ENCODE peak calls at places on chromosomes 7 and 10, in five cellular contexts. One of them, this sample, is unnamed.

GRCh38 chr10:570631-571565 is 118.6 kb downstream of the DIP2C start:
- DNase-seq in activated naive CD4-positive, alpha-beta T cell treated with Interleukin-2 at 50 U/mL for 16 hours: no peak
- DNase-seq in small intestine: no peak
- DNase-seq in Peyer's patch: no peak
- DNase-seq in activated T-helper 1 cell treated with anti-CD3 and anti-CD28 coated beads, Interleukin-2, amount 50 U/mL, for 16 hours: no peak
- DNase-seq in this sample: no peak

GRCh38 chr10:124547651-124548168 is 86.1 kb downstream of the LHPP start:
- DNase-seq in Peyer's patch: no peak
- DNase-seq in activated naive CD4-positive, alpha-beta T cell treated with Interleukin-2 at 50 U/mL for 16 hours: no peak
- DNase-seq in small intestine: no peak
- DNase-seq in activated T-helper 1 cell treated with anti-CD3 and anti-CD28 coated beads, Interleukin-2, amount 50 U/mL, for 16 hours: no peak
- DNase-seq in this sample: no peak

GRCh38 chr10:126247454-126247975 is 140.8 kb downstream of the ADAM12 start:
- DNase-seq in small intestine: peak
- DNase-seq in activated naive CD4-positive, alpha-beta T cell treated with Interleukin-2 at 50 U/mL for 16 hours: no peak
- DNase-seq in Peyer's patch: peak
- DNase-seq in activated T-helper 1 cell treated with anti-CD3 and anti-CD28 coated beads, Interleukin-2, amount 50 U/mL, for 16 hours: no peak
- DNase-seq in this sample: no peak

GRCh38 chr7:100358857-100359212 is 918 bp downstream of the PILRB start:
- DNase-seq in Peyer's patch: no peak
- DNase-seq in activated T-helper 1 cell treated with anti-CD3 and anti-CD28 coated beads, Interleukin-2, amount 50 U/mL, for 16 hours: no peak
- DNase-seq in activated naive CD4-positive, alpha-beta T cell treated with Interleukin-2 at 50 U/mL for 16 hours: no peak
- DNase-seq in small intestine: no peak
- DNase-seq in this sample: no peak

GRCh38 chr10:70760271-70760787 is 24.8 kb downstream of the TBATA start:
- DNase-seq in activated T-helper 1 cell treated with anti-CD3 and anti-CD28 coated beads, Interleukin-2, amount 50 U/mL, for 16 hours: no peak
- DNase-seq in activated naive CD4-positive, alpha-beta T cell treated with Interleukin-2 at 50 U/mL for 16 hours: no peak
- DNase-seq in Peyer's patch: no peak
- DNase-seq in small intestine: no peak
- DNase-seq in this sample: no peak

GRCh38 chr10:68561804-68562649 is 1.9 kb downstream of the TET1 start:
- DNase-seq in activated naive CD4-positive, alpha-beta T cell treated with Interleukin-2 at 50 U/mL for 16 hours: no peak
- DNase-seq in small intestine: no peak
- DNase-seq in Peyer's patch: no peak
- DNase-seq in activated T-helper 1 cell treated with anti-CD3 and anti-CD28 coated beads, Interleukin-2, amount 50 U/mL, for 16 hours: no peak
- DNase-seq in this sample: peak

GRCh38 chr10:70442332-70442988 is 979 bp upstream of the NODAL start:
- DNase-seq in small intestine: peak
- DNase-seq in activated naive CD4-positive, alpha-beta T cell treated with Interleukin-2 at 50 U/mL for 16 hours: no peak
- DNase-seq in activated T-helper 1 cell treated with anti-CD3 and anti-CD28 coated beads, Interleukin-2, amount 50 U/mL, for 16 hours: no peak
- DNase-seq in Peyer's patch: no peak
- DNase-seq in this sample: peak

GRCh38 chr7:101162551-101163280 is 2.7 kb downstream of the VGF start:
- DNase-seq in activated naive CD4-positive, alpha-beta T cell treated with Interleukin-2 at 50 U/mL for 16 hours: peak
- DNase-seq in small intestine: peak
- DNase-seq in activated T-helper 1 cell treated with anti-CD3 and anti-CD28 coated beads, Interleukin-2, amount 50 U/mL, for 16 hours: no peak
- DNase-seq in Peyer's patch: no peak
- DNase-seq in this sample: no peak

GRCh38 chr10:48834189-48834965 is 105.3 kb downstream of the LRRC18 start:
- DNase-seq in activated naive CD4-positive, alpha-beta T cell treated with Interleukin-2 at 50 U/mL for 16 hours: no peak
- DNase-seq in small intestine: no peak
- DNase-seq in activated T-helper 1 cell treated with anti-CD3 and anti-CD28 coated beads, Interleukin-2, amount 50 U/mL, for 16 hours: no peak
- DNase-seq in Peyer's patch: no peak
- DNase-seq in this sample: no peak

GRCh38 chr10:62651341-62651740 is 153.2 kb upstream of the ADO start:
- DNase-seq in activated T-helper 1 cell treated with anti-CD3 and anti-CD28 coated beads, Interleukin-2, amount 50 U/mL, for 16 hours: no peak
- DNase-seq in small intestine: no peak
- DNase-seq in activated naive CD4-positive, alpha-beta T cell treated with Interleukin-2 at 50 U/mL for 16 hours: no peak
- DNase-seq in Peyer's patch: no peak
- DNase-seq in this sample: no peak

GRCh38 chr7:157485361-157485831 is 148.6 kb downstream of the DNAJB6 start:
- DNase-seq in activated naive CD4-positive, alpha-beta T cell treated with Interleukin-2 at 50 U/mL for 16 hours: no peak
- DNase-seq in activated T-helper 1 cell treated with anti-CD3 and anti-CD28 coated beads, Interleukin-2, amount 50 U/mL, for 16 hours: no peak
- DNase-seq in small intestine: no peak
- DNase-seq in Peyer's patch: peak
- DNase-seq in this sample: no peak

GRCh38 chr10:33776419-33776818 is 442.0 kb upstream of the NRP1 start:
- DNase-seq in activated naive CD4-positive, alpha-beta T cell treated with Interleukin-2 at 50 U/mL for 16 hours: no peak
- DNase-seq in Peyer's patch: no peak
- DNase-seq in small intestine: no peak
- DNase-seq in activated T-helper 1 cell treated with anti-CD3 and anti-CD28 coated beads, Interleukin-2, amount 50 U/mL, for 16 hours: no peak
- DNase-seq in this sample: no peak

GRCh38 chr7:2520131-2520807 is 695 bp downstream of the LFNG start:
- DNase-seq in activated T-helper 1 cell treated with anti-CD3 and anti-CD28 coated beads, Interleukin-2, amount 50 U/mL, for 16 hours: no peak
- DNase-seq in activated naive CD4-positive, alpha-beta T cell treated with Interleukin-2 at 50 U/mL for 16 hours: peak
- DNase-seq in small intestine: peak
- DNase-seq in Peyer's patch: peak
- DNase-seq in this sample: no peak